ENCODE peak calls at places on chromosome 22, in ten cellular contexts. One of them, this sample, is unnamed.
A peak's percentile ranks its signal among the peaks of the same experiment; 100 is the strongest.

GRCh38 chr22:30635273-30636225 is at the start of gene SLC35E4:
- DNase-seq in posterior vena cava: peak; percentile 98
- DNase-seq in EL: peak; percentile 94
- DNase-seq in HS-5: peak; percentile 58
- DNase-seq in kidney glomerular epithelial cell: peak; percentile 81
- DNase-seq in cardiac muscle cell: peak; percentile 95
- DNase-seq in effector memory CD8-positive, alpha-beta T cell: peak; percentile 92
- DNase-seq in AG08396: peak; percentile 98
- DNase-seq in ELR: peak; percentile 93
- DNase-seq in NCI-H187: peak; percentile 70
- DNase-seq in this sample: peak; percentile 79

GRCh38 chr22:46007003-46007847 is 30.3 kb upstream of the WNT7B start:
- DNase-seq in kidney glomerular epithelial cell: peak; percentile 82
- DNase-seq in HS-5: no peak
- DNase-seq in AG08396: peak; percentile 74
- DNase-seq in cardiac muscle cell: peak; percentile 82
- DNase-seq in EL: peak; percentile 93
- DNase-seq in ELR: peak; percentile 91
- DNase-seq in effector memory CD8-positive, alpha-beta T cell: no peak
- DNase-seq in NCI-H187: no peak
- DNase-seq in posterior vena cava: peak; percentile 90
- DNase-seq in this sample: peak; percentile 62

GRCh38 chr22:37896181-37896592 is 9.9 kb upstream of the MICALL1 start:
- DNase-seq in effector memory CD8-positive, alpha-beta T cell: peak; percentile 29
- DNase-seq in AG08396: no peak
- DNase-seq in posterior vena cava: no peak
- DNase-seq in ELR: peak; percentile 28
- DNase-seq in NCI-H187: no peak
- DNase-seq in HS-5: no peak
- DNase-seq in kidney glomerular epithelial cell: no peak
- DNase-seq in EL: no peak
- DNase-seq in cardiac muscle cell: peak; percentile 51
- DNase-seq in this sample: no peak

GRCh38 chr22:27870234-27871191 is 48.5 kb downstream of the PITPNB start:
- DNase-seq in cardiac muscle cell: no peak
- DNase-seq in AG08396: no peak
- DNase-seq in HS-5: no peak
- DNase-seq in EL: no peak
- DNase-seq in posterior vena cava: no peak
- DNase-seq in ELR: no peak
- DNase-seq in effector memory CD8-positive, alpha-beta T cell: no peak
- DNase-seq in NCI-H187: no peak
- DNase-seq in kidney glomerular epithelial cell: no peak
- DNase-seq in this sample: no peak

GRCh38 chr22:50544078-50544745 is 1.5 kb upstream of the KLHDC7B start:
- DNase-seq in HS-5: no peak
- DNase-seq in ELR: peak; percentile 80
- DNase-seq in effector memory CD8-positive, alpha-beta T cell: peak; percentile 79
- DNase-seq in kidney glomerular epithelial cell: peak; percentile 14
- DNase-seq in NCI-H187: no peak
- DNase-seq in posterior vena cava: peak; percentile 93
- DNase-seq in AG08396: peak; percentile 86
- DNase-seq in cardiac muscle cell: peak; percentile 77
- DNase-seq in EL: peak; percentile 80
- DNase-seq in this sample: peak; percentile 83

GRCh38 chr22:39554170-39554569 is 16.4 kb upstream of the CACNA1I start:
- DNase-seq in posterior vena cava: no peak
- DNase-seq in cardiac muscle cell: no peak
- DNase-seq in NCI-H187: no peak
- DNase-seq in AG08396: no peak
- DNase-seq in kidney glomerular epithelial cell: no peak
- DNase-seq in HS-5: no peak
- DNase-seq in effector memory CD8-positive, alpha-beta T cell: no peak
- DNase-seq in ELR: no peak
- DNase-seq in EL: no peak
- DNase-seq in this sample: no peak

GRCh38 chr22:24379536-24379935 is 47.9 kb upstream of the ADORA2A start:
- DNase-seq in cardiac muscle cell: no peak
- DNase-seq in HS-5: peak; percentile 56
- DNase-seq in effector memory CD8-positive, alpha-beta T cell: no peak
- DNase-seq in AG08396: no peak
- DNase-seq in ELR: peak; percentile 80
- DNase-seq in kidney glomerular epithelial cell: no peak
- DNase-seq in NCI-H187: no peak
- DNase-seq in EL: peak; percentile 56
- DNase-seq in posterior vena cava: no peak
- DNase-seq in this sample: no peak

GRCh38 chr22:35381424-35381772 is 502 bp downstream of the HMOX1 start:
- DNase-seq in AG08396: no peak
- DNase-seq in NCI-H187: no peak
- DNase-seq in HS-5: no peak
- DNase-seq in kidney glomerular epithelial cell: no peak
- DNase-seq in EL: peak; percentile 19
- DNase-seq in ELR: no peak
- DNase-seq in posterior vena cava: no peak
- DNase-seq in cardiac muscle cell: no peak
- DNase-seq in effector memory CD8-positive, alpha-beta T cell: no peak
- DNase-seq in this sample: no peak

GRCh38 chr22:39967996-39968968 is 8.1 kb downstream of the TMA7B start:
- DNase-seq in posterior vena cava: no peak
- DNase-seq in kidney glomerular epithelial cell: no peak
- DNase-seq in NCI-H187: no peak
- DNase-seq in ELR: no peak
- DNase-seq in EL: no peak
- DNase-seq in effector memory CD8-positive, alpha-beta T cell: no peak
- DNase-seq in AG08396: no peak
- DNase-seq in cardiac muscle cell: peak; percentile 80
- DNase-seq in HS-5: no peak
- DNase-seq in this sample: no peak

GRCh38 chr22:29632672-29633071 is 29.2 kb downstream of the NF2 start:
- DNase-seq in AG08396: no peak
- DNase-seq in effector memory CD8-positive, alpha-beta T cell: no peak
- DNase-seq in kidney glomerular epithelial cell: no peak
- DNase-seq in HS-5: no peak
- DNase-seq in NCI-H187: no peak
- DNase-seq in EL: no peak
- DNase-seq in posterior vena cava: no peak
- DNase-seq in cardiac muscle cell: no peak
- DNase-seq in ELR: peak; percentile 47
- DNase-seq in this sample: no peak

GRCh38 chr22:43151251-43152000 is at the start of gene TSPO:
- DNase-seq in ELR: peak; percentile 68
- DNase-seq in kidney glomerular epithelial cell: peak; percentile 18
- DNase-seq in EL: peak; percentile 63
- DNase-seq in cardiac muscle cell: peak; percentile 59
- DNase-seq in HS-5: no peak
- DNase-seq in NCI-H187: no peak
- DNase-seq in AG08396: peak; percentile 95
- DNase-seq in effector memory CD8-positive, alpha-beta T cell: peak; percentile 39
- DNase-seq in posterior vena cava: peak; percentile 93
- DNase-seq in this sample: peak; percentile 52